ENCODE peak calls at places on chromosomes 4 and X, in ten cellular contexts. V is Daoy; R is B cell; T is HL-60; S is stimulated activated CD4-positive, alpha-beta T cell treated with anti-CD3 and anti-CD28 coated beads, TNF-alpha, amount 100 ng/mL, for 24 hours; K is CD8-positive, alpha-beta T cell; L is HCT116; X is effector memory CD8-positive, alpha-beta T cell; F is T1000; M is amygdala. U is an unnamed sample.

GRCh38 chrX:70664726-70665125 is 220.1 kb downstream of the DLG3 start:
- DNase-seq in T (no peak), L (peak), K (no peak), F (no peak), S (no peak), X (no peak), R (no peak), V (peak), M (no peak), U (peak)

GRCh38 chr4:111961806-111962205 is 183.4 kb upstream of the FAM241A start:
- DNase-seq in L (no peak), V (no peak), X (no peak), S (no peak), R (no peak), F (no peak), T (no peak), K (no peak), M (no peak), U (no peak)

GRCh38 chr4:8182858-8183725 is 16.0 kb upstream of the SH3TC1 start:
- DNase-seq in F (peak), M (no peak), K (no peak), X (no peak), T (no peak), R (no peak), L (peak), V (peak), S (no peak), U (peak)

GRCh38 chr4:67896421-67897065 is 12.7 kb upstream of the TMPRSS11D start:
- DNase-seq in M (no peak), V (no peak), T (no peak), S (no peak), X (no peak), F (no peak), K (no peak), L (no peak), R (no peak), U (no peak)

GRCh38 chr4:108885211-108885610 is 122.4 kb upstream of the ETNPPL start:
- DNase-seq in M (no peak), T (no peak), V (no peak), X (no peak), R (no peak), S (no peak), L (no peak), K (no peak), F (no peak), U (peak)

GRCh38 chrX:150837845-150838244 is 60.6 kb downstream of the CD99L2 start:
- DNase-seq in X (no peak), L (no peak), R (no peak), T (no peak), M (no peak), K (no peak), F (no peak), V (no peak), S (no peak), U (no peak)

GRCh38 chr4:110634320-110635154 is 11.7 kb upstream of the PITX2 start:
- DNase-seq in S (no peak), F (no peak), V (no peak), M (no peak), X (no peak), T (no peak), K (no peak), L (no peak), R (no peak), U (no peak)

GRCh38 chr4:112975567-112976355 is 73.7 kb upstream of the ANK2 start:
- DNase-seq in X (no peak), L (no peak), S (no peak), M (no peak), F (no peak), V (no peak), R (no peak), K (no peak), T (no peak), U (no peak)

GRCh38 chr4:24802648-24803047 is 7.3 kb downstream of the SOD3 start:
- DNase-seq in F (no peak), K (no peak), T (no peak), L (no peak), R (no peak), X (no peak), S (no peak), M (no peak), V (peak), U (no peak)

GRCh38 chrX:71098302-71098701 is 2.7 kb downstream of the FOXO4 start:
- DNase-seq in T (peak), F (no peak), L (peak), M (peak), R (peak), K (peak), S (peak), X (peak), V (peak), U (no peak)

GRCh38 chr4:93814722-93815121 is 13.8 kb upstream of the ATOH1 start:
- DNase-seq in R (no peak), M (no peak), X (no peak), V (no peak), K (no peak), S (no peak), T (peak), L (no peak), F (no peak), U (no peak)

GRCh38 chrX:19443886-19444530 is 71.3 kb downstream of the MAP3K15 start:
- DNase-seq in K (no peak), R (no peak), M (no peak), F (no peak), T (no peak), X (no peak), S (no peak), L (no peak), V (no peak), U (no peak)